ENCODE peak calls at places on chromosomes 5 and 9, in seven cellular contexts. One of them, this sample, is unnamed. For H3K27me3, the result is how much of the 10 kb centered on the place peaks cover.

GRCh38 chr5:123844873-123845272 is 332.9 kb downstream of the CSNK1G3 start:
- DNase-seq in CD8-positive, alpha-beta memory T cell: no peak
- DNase-seq in SJSA1: no peak
- DNase-seq in ovary: no peak
- DNase-seq in lower lobe of right lung: no peak
- DNase-seq in adipocyte: peak
- DNase-seq in esophagus muscularis mucosa: no peak
- DNase-seq in this sample: no peak

GRCh38 chr5:82338731-82339130 is 60.6 kb upstream of the RPS23 start:
- DNase-seq in CD8-positive, alpha-beta memory T cell: no peak
- DNase-seq in SJSA1: no peak
- DNase-seq in ovary: no peak
- DNase-seq in lower lobe of right lung: no peak
- DNase-seq in adipocyte: no peak
- DNase-seq in esophagus muscularis mucosa: no peak
- DNase-seq in this sample: no peak

GRCh38 chr5:76367623-76368366 is 35.3 kb upstream of the IQGAP2 start:
- DNase-seq in CD8-positive, alpha-beta memory T cell: no peak
- DNase-seq in SJSA1: no peak
- DNase-seq in ovary: no peak
- DNase-seq in lower lobe of right lung: no peak
- DNase-seq in adipocyte: no peak
- DNase-seq in esophagus muscularis mucosa: no peak
- DNase-seq in this sample: no peak

GRCh38 chr5:43389679-43390329 is 22.4 kb downstream of the CCL28 start:
- DNase-seq in CD8-positive, alpha-beta memory T cell: peak
- DNase-seq in SJSA1: peak
- DNase-seq in ovary: peak
- DNase-seq in lower lobe of right lung: no peak
- DNase-seq in adipocyte: peak
- DNase-seq in esophagus muscularis mucosa: peak
- DNase-seq in this sample: no peak

GRCh38 chr9:120365386-120365785 is 214.6 kb downstream of the CDK5RAP2 start:
- DNase-seq in CD8-positive, alpha-beta memory T cell: no peak
- DNase-seq in SJSA1: no peak
- DNase-seq in ovary: no peak
- DNase-seq in lower lobe of right lung: no peak
- DNase-seq in adipocyte: no peak
- DNase-seq in esophagus muscularis mucosa: no peak
- DNase-seq in this sample: no peak

GRCh38 chr9:85224729-85225128 is 517.0 kb downstream of the AGTPBP1 start:
- DNase-seq in CD8-positive, alpha-beta memory T cell: no peak
- DNase-seq in SJSA1: no peak
- DNase-seq in ovary: no peak
- DNase-seq in lower lobe of right lung: no peak
- DNase-seq in adipocyte: peak
- DNase-seq in esophagus muscularis mucosa: no peak
- DNase-seq in this sample: no peak

GRCh38 chr9:10875752-10876151 is 262.9 kb upstream of the PTPRD start:
- DNase-seq in CD8-positive, alpha-beta memory T cell: no peak
- DNase-seq in SJSA1: no peak
- DNase-seq in ovary: no peak
- DNase-seq in lower lobe of right lung: no peak
- DNase-seq in adipocyte: no peak
- DNase-seq in esophagus muscularis mucosa: no peak
- DNase-seq in this sample: no peak

GRCh38 chr9:89967527-89967926 is 362.7 kb downstream of the GADD45G start:
- DNase-seq in CD8-positive, alpha-beta memory T cell: no peak
- DNase-seq in SJSA1: no peak
- DNase-seq in ovary: no peak
- DNase-seq in lower lobe of right lung: no peak
- DNase-seq in adipocyte: no peak
- DNase-seq in esophagus muscularis mucosa: no peak
- DNase-seq in this sample: no peak

GRCh38 chr5:178461426-178461730 is 128.8 kb downstream of the COL23A1 start:
- DNase-seq in CD8-positive, alpha-beta memory T cell: no peak
- DNase-seq in SJSA1: no peak
- DNase-seq in ovary: no peak
- DNase-seq in lower lobe of right lung: no peak
- DNase-seq in adipocyte: no peak
- DNase-seq in esophagus muscularis mucosa: no peak
- DNase-seq in this sample: no peak

GRCh38 chr5:155418960-155419579 is 405.5 kb downstream of the KIF4B start:
- DNase-seq in CD8-positive, alpha-beta memory T cell: no peak
- DNase-seq in SJSA1: no peak
- DNase-seq in ovary: no peak
- DNase-seq in lower lobe of right lung: no peak
- DNase-seq in adipocyte: no peak
- DNase-seq in esophagus muscularis mucosa: no peak
- DNase-seq in this sample: no peak

GRCh38 chr5:9467199-9468069 is 78.4 kb downstream of the SEMA5A start:
- DNase-seq in CD8-positive, alpha-beta memory T cell: no peak
- DNase-seq in SJSA1: no peak
- DNase-seq in ovary: no peak
- DNase-seq in lower lobe of right lung: peak
- DNase-seq in adipocyte: no peak
- DNase-seq in esophagus muscularis mucosa: peak
- DNase-seq in this sample: no peak

GRCh38 chr5:88884435-88884877 is 1.5 kb upstream of the MEF2C start:
- DNase-seq in CD8-positive, alpha-beta memory T cell: no peak
- DNase-seq in SJSA1: no peak
- DNase-seq in ovary: no peak
- DNase-seq in lower lobe of right lung: no peak
- DNase-seq in adipocyte: no peak
- DNase-seq in esophagus muscularis mucosa: no peak
- DNase-seq in this sample: no peak

DNA sequence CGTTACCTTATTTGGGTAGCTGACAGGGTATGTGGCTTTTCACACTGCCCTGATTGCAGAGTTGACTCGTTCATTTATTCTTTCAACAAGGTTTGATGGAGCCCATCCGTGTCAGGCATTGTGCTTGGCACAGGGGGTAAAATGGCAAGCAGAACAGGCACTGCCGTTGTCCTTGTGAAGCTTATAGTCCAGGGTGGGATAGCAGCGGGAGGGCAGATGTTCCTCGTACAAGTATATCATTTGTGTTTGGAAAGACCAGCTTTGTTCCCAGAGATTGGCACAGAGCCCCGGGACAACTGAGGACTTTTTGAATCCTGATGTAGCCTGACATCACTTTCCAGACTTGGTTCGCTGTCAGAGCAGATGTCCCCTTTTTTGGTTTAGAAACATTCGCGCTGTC is 50.9 kb downstream of the MVB12B start:
- DNase-seq in CD8-positive, alpha-beta memory T cell: no peak
- DNase-seq in SJSA1: no peak
- DNase-seq in ovary: no peak
- DNase-seq in lower lobe of right lung: no peak
- DNase-seq in adipocyte: no peak
- DNase-seq in esophagus muscularis mucosa: no peak
- DNase-seq in this sample: no peak
- H3K27me3 ChIP-seq in CD8-positive, alpha-beta memory T cell: under half
- H3K27me3 ChIP-seq in SJSA1: under half
- H3K27me3 ChIP-seq in ovary: under half
- H3K27me3 ChIP-seq in lower lobe of right lung: under half
- H3K27me3 ChIP-seq in adipocyte: under half
- H3K27me3 ChIP-seq in esophagus muscularis mucosa: under half
- H3K27me3 ChIP-seq in this sample: under half

GRCh38 chr9:133202145-133202513 is 6.9 kb downstream of the OBP2B start:
- DNase-seq in CD8-positive, alpha-beta memory T cell: no peak
- DNase-seq in SJSA1: no peak
- DNase-seq in ovary: no peak
- DNase-seq in lower lobe of right lung: no peak
- DNase-seq in adipocyte: no peak
- DNase-seq in esophagus muscularis mucosa: no peak
- DNase-seq in this sample: no peak

GRCh38 chr9:133200631-133201030 is 8.4 kb downstream of the OBP2B start:
- DNase-seq in CD8-positive, alpha-beta memory T cell: no peak
- DNase-seq in SJSA1: no peak
- DNase-seq in ovary: no peak
- DNase-seq in lower lobe of right lung: no peak
- DNase-seq in adipocyte: no peak
- DNase-seq in esophagus muscularis mucosa: no peak
- DNase-seq in this sample: no peak

GRCh38 chr9:133202688-133203453 is 6.2 kb downstream of the OBP2B start:
- DNase-seq in CD8-positive, alpha-beta memory T cell: no peak
- DNase-seq in SJSA1: no peak
- DNase-seq in ovary: no peak
- DNase-seq in lower lobe of right lung: no peak
- DNase-seq in adipocyte: no peak
- DNase-seq in esophagus muscularis mucosa: no peak
- DNase-seq in this sample: no peak

GRCh38 chr9:133201424-133202144 is 7.5 kb downstream of the OBP2B start:
- DNase-seq in CD8-positive, alpha-beta memory T cell: no peak
- DNase-seq in SJSA1: no peak
- DNase-seq in ovary: no peak
- DNase-seq in lower lobe of right lung: no peak
- DNase-seq in adipocyte: no peak
- DNase-seq in esophagus muscularis mucosa: no peak
- DNase-seq in this sample: no peak

DNA sequence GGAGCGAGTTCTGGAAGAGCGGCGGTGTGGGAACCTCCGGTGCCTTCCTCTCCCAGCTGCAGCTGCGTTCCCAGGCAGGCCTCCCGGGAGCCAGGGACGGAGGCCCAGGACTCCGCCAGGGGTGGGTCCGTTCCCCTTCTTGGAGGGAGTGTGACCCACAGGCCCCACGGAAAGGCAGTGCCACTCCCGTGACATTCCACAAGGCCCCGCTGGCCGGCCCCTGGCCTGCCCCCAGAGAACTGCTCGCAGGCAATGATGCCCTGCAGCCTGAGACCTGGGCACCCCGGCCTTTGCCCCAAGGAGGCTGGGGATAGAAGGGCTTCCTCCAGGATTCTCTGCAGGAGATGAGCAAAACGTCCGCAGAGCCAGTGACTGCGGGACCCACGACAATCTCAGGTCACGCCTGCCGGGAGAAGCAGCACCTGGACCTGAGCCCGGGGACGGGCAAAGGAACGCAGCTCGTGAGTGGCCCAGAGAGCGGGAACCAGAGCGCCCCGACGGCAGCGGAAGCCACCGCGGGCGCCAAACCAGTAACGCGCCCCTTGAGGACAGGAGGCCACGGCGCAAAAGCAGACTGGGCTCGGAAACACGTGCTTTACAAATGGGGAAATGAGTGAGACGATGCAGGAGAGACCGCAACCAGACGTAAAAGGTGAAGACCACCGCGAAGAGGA is 9.3 kb downstream of the OBP2B start:
- DNase-seq in CD8-positive, alpha-beta memory T cell: no peak
- DNase-seq in SJSA1: no peak
- DNase-seq in ovary: no peak
- DNase-seq in lower lobe of right lung: peak
- DNase-seq in adipocyte: no peak
- DNase-seq in esophagus muscularis mucosa: no peak
- DNase-seq in this sample: no peak
- H3K4me3 ChIP-seq in CD8-positive, alpha-beta memory T cell: no peak
- H3K4me3 ChIP-seq in SJSA1: no peak
- H3K4me3 ChIP-seq in ovary: peak
- H3K4me3 ChIP-seq in lower lobe of right lung: peak
- H3K4me3 ChIP-seq in adipocyte: peak
- H3K4me3 ChIP-seq in esophagus muscularis mucosa: peak
- H3K4me3 ChIP-seq in this sample: peak

GRCh38 chr9:114492991-114493390 is 12.3 kb downstream of the WHRN start:
- DNase-seq in CD8-positive, alpha-beta memory T cell: no peak
- DNase-seq in SJSA1: no peak
- DNase-seq in ovary: no peak
- DNase-seq in lower lobe of right lung: no peak
- DNase-seq in adipocyte: no peak
- DNase-seq in esophagus muscularis mucosa: no peak
- DNase-seq in this sample: no peak
- H3K27me3 ChIP-seq in CD8-positive, alpha-beta memory T cell: under half
- H3K27me3 ChIP-seq in SJSA1: under half
- H3K27me3 ChIP-seq in ovary: under half
- H3K27me3 ChIP-seq in lower lobe of right lung: under half
- H3K27me3 ChIP-seq in adipocyte: under half
- H3K27me3 ChIP-seq in esophagus muscularis mucosa: under half
- H3K27me3 ChIP-seq in this sample: under half

DNA sequence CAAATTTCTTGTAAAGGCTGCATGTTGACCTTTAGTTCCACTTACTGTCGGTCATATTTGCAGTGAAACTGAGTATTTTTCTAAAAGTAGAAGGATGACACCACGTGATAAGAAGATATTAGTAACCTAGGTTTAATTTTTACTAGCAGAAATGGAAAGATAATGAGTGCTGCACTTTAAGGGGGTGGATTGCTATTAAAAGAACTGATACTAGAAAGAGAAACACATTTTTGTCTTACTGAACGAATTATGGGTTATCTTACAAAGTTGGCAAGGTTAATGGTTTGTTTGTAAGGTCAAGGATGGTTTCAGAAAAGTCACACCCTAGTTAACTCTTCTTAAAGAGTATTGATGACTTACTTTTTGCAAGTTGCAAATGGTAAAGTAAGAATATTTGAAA is 2.4 kb downstream of the MACIR start:
- DNase-seq in CD8-positive, alpha-beta memory T cell: no peak
- DNase-seq in SJSA1: no peak
- DNase-seq in ovary: no peak
- DNase-seq in lower lobe of right lung: no peak
- DNase-seq in adipocyte: no peak
- DNase-seq in esophagus muscularis mucosa: no peak
- DNase-seq in this sample: no peak
- H3K4me3 ChIP-seq in CD8-positive, alpha-beta memory T cell: no peak
- H3K4me3 ChIP-seq in SJSA1: no peak
- H3K4me3 ChIP-seq in ovary: no peak
- H3K4me3 ChIP-seq in lower lobe of right lung: no peak
- H3K4me3 ChIP-seq in adipocyte: peak
- H3K4me3 ChIP-seq in esophagus muscularis mucosa: no peak
- H3K4me3 ChIP-seq in this sample: no peak

DNA sequence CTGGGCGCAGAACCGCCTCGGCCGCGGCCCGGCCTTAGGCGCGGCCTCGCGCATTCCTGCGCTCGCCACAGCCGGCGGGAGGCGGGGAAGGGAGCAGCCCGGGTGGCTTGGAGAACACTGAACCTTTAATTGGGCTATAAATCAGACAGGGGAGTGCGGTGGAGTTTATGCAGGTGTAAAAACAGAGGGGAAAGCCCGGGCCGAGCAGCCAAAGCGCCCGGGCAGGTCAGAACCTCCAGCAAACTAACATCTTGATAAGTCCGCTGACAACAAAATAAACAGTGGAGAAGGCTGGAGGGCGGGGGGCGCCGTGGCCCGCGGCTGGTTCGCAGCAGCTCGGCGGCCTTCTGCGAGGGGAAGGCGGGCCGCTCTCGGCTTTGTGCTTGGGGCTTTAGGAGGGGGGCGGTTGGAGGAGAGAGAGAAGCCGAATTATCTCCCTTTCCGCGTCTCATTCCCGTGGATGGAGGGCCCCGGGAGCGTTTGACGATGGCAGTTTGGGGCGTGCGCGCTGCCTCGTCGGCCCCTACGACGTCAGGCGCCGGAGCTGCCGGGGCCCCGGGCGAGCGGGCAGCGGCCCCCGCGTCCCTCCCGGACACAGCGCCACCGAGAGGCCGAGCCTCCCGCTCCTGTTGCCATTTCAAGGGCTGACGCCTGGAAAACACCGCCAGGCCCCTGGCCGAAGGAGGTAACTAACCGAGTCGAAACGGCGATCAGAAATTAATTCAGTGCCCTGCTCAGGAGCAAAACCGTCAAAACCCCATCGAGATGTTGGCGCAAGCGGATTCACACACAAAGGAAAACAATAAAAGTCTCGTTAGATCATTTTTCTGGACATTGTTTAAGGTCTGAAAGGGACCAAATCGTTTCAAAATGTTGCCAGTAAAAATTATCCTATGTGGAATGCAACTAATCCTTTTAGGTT is 11.2 kb downstream of the FOXD1 start:
- DNase-seq in CD8-positive, alpha-beta memory T cell: no peak
- DNase-seq in SJSA1: peak
- DNase-seq in ovary: no peak
- DNase-seq in lower lobe of right lung: no peak
- DNase-seq in adipocyte: peak
- DNase-seq in esophagus muscularis mucosa: no peak
- DNase-seq in this sample: no peak
- H3K27me3 ChIP-seq in CD8-positive, alpha-beta memory T cell: half or more
- H3K27me3 ChIP-seq in SJSA1: under half
- H3K27me3 ChIP-seq in ovary: under half
- H3K27me3 ChIP-seq in lower lobe of right lung: half or more
- H3K27me3 ChIP-seq in adipocyte: under half
- H3K27me3 ChIP-seq in esophagus muscularis mucosa: half or more
- H3K27me3 ChIP-seq in this sample: under half

This sample was measured in thoracic aorta.